ENCODE peak calls at places on chromosome 1, in eight cellular contexts. H is nephron progenitor cell, Q is lung, I is AG04449, N is body of pancreas, P is breast epithelium, X is type B pancreatic cell, D is neural crest cell. A is an unnamed sample.

GRCh38 chr1:223647249-223647648 is 18.3 kb downstream of the CAPN8 start:
- DNase-seq in H (no peak), Q (no peak), I (no peak), N (no peak), P (no peak), X (no peak), D (no peak), A (no peak)

GRCh38 chr1:94741956-94742355 is 78.2 kb upstream of the SLC44A3 start:
- DNase-seq in H (no peak), Q (no peak), I (no peak), N (no peak), P (no peak), X (no peak), D (no peak), A (no peak)

GRCh38 chr1:108327534-108328462 is 83.9 kb upstream of the NBPF4 start:
- DNase-seq in H (peak; percentile 3), Q (no peak), I (no peak), N (no peak), P (no peak), X (no peak), D (no peak), A (no peak)

GRCh38 chr1:224607220-224608148 is 8.6 kb upstream of the CNIH3 start:
- DNase-seq in H (no peak), Q (no peak), I (no peak), N (no peak), P (no peak), X (no peak), D (no peak), A (no peak)

GRCh38 chr1:177181631-177182291 is 11.0 kb downstream of the BRINP2 start:
- DNase-seq in H (peak; percentile 92), Q (peak; percentile 55), I (no peak), N (peak; percentile 48), P (peak; percentile 38), X (peak; percentile 86), D (peak; percentile 90), A (peak; percentile 82)

GRCh38 chr1:203328714-203329122 is 22.2 kb downstream of the FMOD start:
- DNase-seq in H (no peak), Q (no peak), I (no peak), N (peak; percentile 89), P (no peak), X (no peak), D (no peak), A (peak; percentile 63)

GRCh38 chr1:228336308-228337030 is 70.2 kb downstream of the TRIM11 start:
- DNase-seq in H (peak; percentile 14), Q (no peak), I (no peak), N (no peak), P (no peak), X (peak; percentile 63), D (no peak), A (no peak)

GRCh38 chr1:201409440-201409839 is 10.3 kb upstream of the LAD1 start:
- DNase-seq in H (no peak), Q (no peak), I (no peak), N (no peak), P (no peak), X (no peak), D (no peak), A (no peak)

GRCh38 chr1:30414086-30414850 is 309.1 kb downstream of the MATN1 start:
- DNase-seq in H (no peak), Q (peak; percentile 16), I (no peak), N (no peak), P (no peak), X (peak; percentile 45), D (peak; percentile 0), A (no peak)

GRCh38 chr1:29458737-29459550 is 222.6 kb downstream of the PTPRU start:
- DNase-seq in H (no peak), Q (no peak), I (no peak), N (no peak), P (no peak), X (no peak), D (no peak), A (no peak)

GRCh38 chr1:94335950-94336349 is 82.2 kb upstream of the ABCD3 start:
- DNase-seq in H (peak; percentile 59), Q (peak; percentile 77), I (peak; percentile 72), N (peak; percentile 90), P (peak; percentile 77), X (no peak), D (peak; percentile 55), A (no peak)

GRCh38 chr1:10694274-10694632 is 102.2 kb downstream of the CASZ1 start:
- DNase-seq in H (no peak), Q (peak; percentile 57), I (no peak), N (peak; percentile 77), P (no peak), X (no peak), D (no peak), A (no peak)

GRCh38 chr1:153684892-153685291 is 6.4 kb downstream of the NPR1 start:
- DNase-seq in H (no peak), Q (no peak), I (no peak), N (no peak), P (no peak), X (no peak), D (no peak), A (no peak)
- TF ChIP-seq CTCF in H (no peak), Q (no peak), I (no peak), N (no peak), P (no peak), X (no peak), D (no peak), A (no peak)

GRCh38 chr1:57982852-57983251 is 559.0 kb upstream of the DAB1 start:
- DNase-seq in H (no peak), Q (no peak), I (no peak), N (no peak), P (no peak), X (no peak), D (no peak), A (no peak)

GRCh38 chr1:57986432-57986831 is 560.1 kb downstream of the OMA1 start:
- DNase-seq in H (no peak), Q (no peak), I (no peak), N (no peak), P (no peak), X (no peak), D (no peak), A (no peak)

GRCh38 chr1:57987507-57987906 is 559.0 kb downstream of the OMA1 start:
- DNase-seq in H (no peak), Q (no peak), I (no peak), N (no peak), P (no peak), X (no peak), D (no peak), A (no peak)

DNA sequence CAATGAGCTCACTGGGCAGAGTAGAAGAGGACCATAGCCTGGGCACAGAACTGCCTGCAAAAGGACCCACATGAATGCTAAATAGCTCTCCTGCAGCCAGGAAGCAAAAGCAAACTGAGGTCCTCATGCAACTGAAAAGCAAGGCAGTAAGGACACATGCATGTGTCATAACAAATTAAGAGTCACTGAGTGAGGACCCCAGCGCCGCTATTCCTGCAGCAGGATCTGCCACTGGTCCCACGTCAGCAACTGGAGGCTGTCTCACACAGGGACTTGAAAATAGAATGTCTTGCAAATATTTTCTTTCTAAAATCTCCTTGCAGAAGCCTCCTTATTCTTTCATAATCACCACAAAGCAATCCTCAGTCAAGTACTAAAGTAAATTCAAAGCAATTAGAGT is 559.6 kb upstream of the DAB1 start:
- DNase-seq in H (no peak), Q (no peak), I (no peak), N (no peak), P (no peak), X (no peak), D (no peak), A (no peak)
- TF ChIP-seq CTCF in H (no peak), Q (no peak), I (no peak), N (no peak), P (no peak), X (no peak), D (no peak), A (no peak)

DNA sequence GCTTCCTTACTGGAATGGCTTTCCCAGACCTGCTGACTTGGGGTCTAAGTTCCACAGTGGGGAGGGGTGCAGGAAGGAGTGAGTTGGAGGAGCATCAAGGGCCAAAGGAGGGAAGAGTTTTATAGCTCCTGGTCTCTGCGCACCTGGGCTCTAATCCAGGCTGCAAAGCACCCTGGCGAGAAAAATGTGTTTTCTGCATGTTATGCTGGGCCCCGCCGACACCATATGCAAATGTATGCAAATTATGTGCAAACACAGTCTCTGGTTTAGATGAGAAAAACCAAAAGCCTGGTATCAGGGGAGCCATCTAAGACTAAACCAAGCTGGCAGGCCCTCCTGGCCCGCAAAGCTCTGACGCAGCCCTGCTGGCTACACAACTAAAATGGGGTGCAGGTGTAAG is 95.0 kb downstream of the VWA5B1 start:
- DNase-seq in H (no peak), Q (no peak), I (no peak), N (no peak), P (no peak), X (no peak), D (no peak), A (no peak)
- TF ChIP-seq CTCF in H (no peak), Q (no peak), I (no peak), N (no peak), P (no peak), X (no peak), D (no peak), A (no peak)

GRCh38 chr1:233327938-233328660 is 575 bp downstream of the MAP3K21 start:
- DNase-seq in H (peak; percentile 46), Q (no peak), I (no peak), N (peak; percentile 36), P (no peak), X (peak; percentile 69), D (no peak), A (peak; percentile 51)
- TF ChIP-seq CTCF in H (no peak), Q (no peak), I (no peak), N (no peak), P (no peak), X (no peak), D (no peak), A (no peak)